ENCODE peak calls at places on chromosomes 11 and 22, in nine cellular contexts. One of them, this sample, is unnamed.

GRCh38 chr11:15629690-15630321 is 515.1 kb downstream of the INSC start:
- DNase-seq in lower lobe of right lung: peak; percentile 55
- DNase-seq in heart right ventricle: no peak
- DNase-seq in transverse colon: peak; percentile 62
- DNase-seq in neural progenitor cell: peak; percentile 68
- DNase-seq in thoracic aorta: no peak
- DNase-seq in CD8-positive, alpha-beta memory T cell: no peak
- DNase-seq in mesenchymal stem cell: no peak
- DNase-seq in SJCRH30: peak; percentile 37
- DNase-seq in this sample: no peak

GRCh38 chr22:50250555-50251471 is at the start of gene HDAC10:
- DNase-seq in lower lobe of right lung: peak; percentile 92
- DNase-seq in heart right ventricle: peak; percentile 85
- DNase-seq in transverse colon: peak; percentile 91
- DNase-seq in neural progenitor cell: peak; percentile 95
- DNase-seq in thoracic aorta: no peak
- DNase-seq in CD8-positive, alpha-beta memory T cell: peak; percentile 75
- DNase-seq in mesenchymal stem cell: peak; percentile 85
- DNase-seq in SJCRH30: peak; percentile 90
- DNase-seq in this sample: peak; percentile 87

GRCh38 chr11:13480198-13480597 is 15.6 kb downstream of the PTH start:
- DNase-seq in lower lobe of right lung: no peak
- DNase-seq in heart right ventricle: no peak
- DNase-seq in transverse colon: no peak
- DNase-seq in neural progenitor cell: no peak
- DNase-seq in thoracic aorta: no peak
- DNase-seq in CD8-positive, alpha-beta memory T cell: no peak
- DNase-seq in mesenchymal stem cell: no peak
- DNase-seq in SJCRH30: no peak
- DNase-seq in this sample: no peak

GRCh38 chr11:14376920-14377319 is 17.9 kb upstream of the RRAS2 start:
- DNase-seq in lower lobe of right lung: no peak
- DNase-seq in heart right ventricle: no peak
- DNase-seq in transverse colon: no peak
- DNase-seq in neural progenitor cell: no peak
- DNase-seq in thoracic aorta: no peak
- DNase-seq in CD8-positive, alpha-beta memory T cell: no peak
- DNase-seq in mesenchymal stem cell: no peak
- DNase-seq in SJCRH30: no peak
- DNase-seq in this sample: no peak

GRCh38 chr11:35146074-35146521 is 7.1 kb downstream of the CD44 start:
- DNase-seq in lower lobe of right lung: no peak
- DNase-seq in heart right ventricle: no peak
- DNase-seq in transverse colon: peak; percentile 50
- DNase-seq in neural progenitor cell: no peak
- DNase-seq in thoracic aorta: no peak
- DNase-seq in CD8-positive, alpha-beta memory T cell: no peak
- DNase-seq in mesenchymal stem cell: peak; percentile 5
- DNase-seq in SJCRH30: no peak
- DNase-seq in this sample: no peak

GRCh38 chr11:73429121-73429740 is 53.0 kb downstream of the RELT start:
- DNase-seq in lower lobe of right lung: no peak
- DNase-seq in heart right ventricle: no peak
- DNase-seq in transverse colon: no peak
- DNase-seq in neural progenitor cell: no peak
- DNase-seq in thoracic aorta: no peak
- DNase-seq in CD8-positive, alpha-beta memory T cell: no peak
- DNase-seq in mesenchymal stem cell: peak; percentile 13
- DNase-seq in SJCRH30: no peak
- DNase-seq in this sample: no peak

GRCh38 chr22:29060251-29060650 is 1.4 kb downstream of the C22orf31 start:
- DNase-seq in lower lobe of right lung: no peak
- DNase-seq in heart right ventricle: no peak
- DNase-seq in transverse colon: no peak
- DNase-seq in neural progenitor cell: no peak
- DNase-seq in thoracic aorta: no peak
- DNase-seq in CD8-positive, alpha-beta memory T cell: no peak
- DNase-seq in mesenchymal stem cell: no peak
- DNase-seq in SJCRH30: no peak
- DNase-seq in this sample: no peak

GRCh38 chr11:32436751-32437405 is 1.5 kb upstream of the WT1 start:
- DNase-seq in lower lobe of right lung: no peak
- DNase-seq in heart right ventricle: no peak
- DNase-seq in transverse colon: no peak
- DNase-seq in neural progenitor cell: peak; percentile 52
- DNase-seq in thoracic aorta: no peak
- DNase-seq in CD8-positive, alpha-beta memory T cell: no peak
- DNase-seq in mesenchymal stem cell: no peak
- DNase-seq in SJCRH30: no peak
- DNase-seq in this sample: no peak

GRCh38 chr11:24163146-24163545 is 333.7 kb upstream of the LUZP2 start:
- DNase-seq in lower lobe of right lung: no peak
- DNase-seq in heart right ventricle: no peak
- DNase-seq in transverse colon: no peak
- DNase-seq in neural progenitor cell: no peak
- DNase-seq in thoracic aorta: no peak
- DNase-seq in CD8-positive, alpha-beta memory T cell: no peak
- DNase-seq in mesenchymal stem cell: peak; percentile 70
- DNase-seq in SJCRH30: no peak
- DNase-seq in this sample: no peak

GRCh38 chr11:133639408-133639807 is 107.1 kb upstream of the OPCML start:
- DNase-seq in lower lobe of right lung: no peak
- DNase-seq in heart right ventricle: no peak
- DNase-seq in transverse colon: no peak
- DNase-seq in neural progenitor cell: no peak
- DNase-seq in thoracic aorta: no peak
- DNase-seq in CD8-positive, alpha-beta memory T cell: no peak
- DNase-seq in mesenchymal stem cell: no peak
- DNase-seq in SJCRH30: no peak
- DNase-seq in this sample: no peak

GRCh38 chr11:67466962-67467771 is 1.9 kb downstream of the TMEM134 start:
- DNase-seq in lower lobe of right lung: no peak
- DNase-seq in heart right ventricle: no peak
- DNase-seq in transverse colon: no peak
- DNase-seq in neural progenitor cell: no peak
- DNase-seq in thoracic aorta: no peak
- DNase-seq in CD8-positive, alpha-beta memory T cell: no peak
- DNase-seq in mesenchymal stem cell: no peak
- DNase-seq in SJCRH30: no peak
- DNase-seq in this sample: no peak
- H3K4me3 ChIP-seq in lower lobe of right lung: peak overlapping the region; percentile 78
- H3K4me3 ChIP-seq in heart right ventricle: no peak overlapping the region
- H3K4me3 ChIP-seq in transverse colon: no peak overlapping the region
- H3K4me3 ChIP-seq in neural progenitor cell: no peak overlapping the region
- H3K4me3 ChIP-seq in thoracic aorta: no peak overlapping the region
- H3K4me3 ChIP-seq in CD8-positive, alpha-beta memory T cell: no peak overlapping the region
- H3K4me3 ChIP-seq in mesenchymal stem cell: peak overlapping the region; percentile 84
- H3K4me3 ChIP-seq in SJCRH30: no peak overlapping the region
- H3K4me3 ChIP-seq in this sample: no peak overlapping the region

DNA sequence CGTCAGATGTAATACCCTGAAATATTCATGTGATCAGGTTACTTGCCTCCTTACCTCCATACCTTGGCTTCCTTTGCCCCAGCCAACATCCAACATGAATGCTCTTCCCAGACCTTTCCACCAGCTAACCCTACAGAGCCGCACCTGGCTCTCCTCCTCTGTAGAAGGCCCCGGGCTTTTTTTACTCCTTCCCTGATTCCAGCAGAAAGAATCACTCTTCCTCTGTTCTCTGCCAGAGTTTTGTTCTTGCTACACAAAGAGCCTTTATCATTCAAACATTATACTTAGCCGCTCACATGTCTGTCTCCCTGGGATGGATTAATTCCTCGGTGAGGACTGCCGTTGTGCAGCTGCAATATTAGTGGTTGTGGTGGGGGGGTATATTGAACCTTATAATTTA is 116.8 kb upstream of the GRAMD1B start:
- DNase-seq in lower lobe of right lung: no peak
- DNase-seq in heart right ventricle: no peak
- DNase-seq in transverse colon: no peak
- DNase-seq in neural progenitor cell: peak; percentile 44
- DNase-seq in thoracic aorta: no peak
- DNase-seq in CD8-positive, alpha-beta memory T cell: no peak
- DNase-seq in mesenchymal stem cell: no peak
- DNase-seq in SJCRH30: no peak
- DNase-seq in this sample: no peak
- H3K27ac ChIP-seq in lower lobe of right lung: no peak overlapping the region
- H3K27ac ChIP-seq in heart right ventricle: no peak overlapping the region
- H3K27ac ChIP-seq in transverse colon: no peak overlapping the region
- H3K27ac ChIP-seq in neural progenitor cell: no peak overlapping the region
- H3K27ac ChIP-seq in thoracic aorta: no peak overlapping the region
- H3K27ac ChIP-seq in CD8-positive, alpha-beta memory T cell: no peak overlapping the region
- H3K27ac ChIP-seq in mesenchymal stem cell: no peak overlapping the region
- H3K27ac ChIP-seq in SJCRH30: no peak overlapping the region
- H3K27ac ChIP-seq in this sample: no peak overlapping the region

DNA sequence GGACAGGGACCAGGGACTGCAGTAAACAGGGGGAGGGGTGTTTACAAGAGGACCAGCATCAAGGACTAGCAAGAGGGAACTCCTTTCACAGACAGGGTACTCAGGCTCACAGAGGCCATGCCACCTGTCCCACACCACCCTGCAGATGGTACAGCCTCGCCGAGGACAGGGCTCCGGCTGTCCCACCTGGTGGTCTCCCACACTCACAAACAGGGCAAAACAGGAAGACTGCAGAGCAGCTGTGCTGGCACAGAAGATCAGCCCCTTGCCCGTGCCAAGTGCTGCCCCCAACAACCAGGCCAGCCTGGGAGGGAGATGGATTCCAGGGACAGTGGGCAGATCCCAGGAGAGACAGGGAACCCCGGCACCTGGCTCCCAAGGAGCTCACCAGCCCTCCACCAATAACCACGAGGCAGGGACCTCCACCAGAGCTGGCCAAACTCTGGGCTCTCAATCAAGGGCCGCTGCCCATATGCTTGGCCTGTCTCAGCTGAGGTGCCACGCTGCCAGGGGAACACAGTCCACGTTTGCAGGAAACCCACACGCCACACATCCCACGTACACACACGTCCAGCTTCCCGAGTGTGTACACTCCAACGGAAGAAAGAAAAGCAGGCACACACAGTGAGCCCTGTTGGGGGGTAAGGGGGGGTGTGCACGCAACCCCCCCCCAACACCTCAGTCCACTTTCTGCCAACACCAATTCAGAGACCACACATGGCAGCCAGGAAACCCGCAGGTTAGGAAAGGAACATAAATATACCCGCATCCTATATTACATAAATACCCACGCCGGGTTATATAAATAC is 2.0 kb downstream of the CSNK1E start:
- DNase-seq in lower lobe of right lung: no peak
- DNase-seq in heart right ventricle: peak; percentile 41
- DNase-seq in transverse colon: peak; percentile 41
- DNase-seq in neural progenitor cell: peak; percentile 26
- DNase-seq in thoracic aorta: no peak
- DNase-seq in CD8-positive, alpha-beta memory T cell: peak; percentile 35
- DNase-seq in mesenchymal stem cell: peak; percentile 45
- DNase-seq in SJCRH30: no peak
- DNase-seq in this sample: no peak
- H3K4me1 ChIP-seq in lower lobe of right lung: peaks cover 71% of the 10 kb centered on the region
- H3K4me1 ChIP-seq in heart right ventricle: peaks cover 70% of the 10 kb centered on the region
- H3K4me1 ChIP-seq in transverse colon: peaks cover 76% of the 10 kb centered on the region
- H3K4me1 ChIP-seq in neural progenitor cell: peaks cover 43% of the 10 kb centered on the region
- H3K4me1 ChIP-seq in thoracic aorta: peaks cover 43% of the 10 kb centered on the region
- H3K4me1 ChIP-seq in CD8-positive, alpha-beta memory T cell: peaks cover 47% of the 10 kb centered on the region
- H3K4me1 ChIP-seq in mesenchymal stem cell: peaks cover 58% of the 10 kb centered on the region
- H3K4me1 ChIP-seq in SJCRH30: peaks cover 27% of the 10 kb centered on the region
- H3K4me1 ChIP-seq in this sample: peaks cover 45% of the 10 kb centered on the region

DNA sequence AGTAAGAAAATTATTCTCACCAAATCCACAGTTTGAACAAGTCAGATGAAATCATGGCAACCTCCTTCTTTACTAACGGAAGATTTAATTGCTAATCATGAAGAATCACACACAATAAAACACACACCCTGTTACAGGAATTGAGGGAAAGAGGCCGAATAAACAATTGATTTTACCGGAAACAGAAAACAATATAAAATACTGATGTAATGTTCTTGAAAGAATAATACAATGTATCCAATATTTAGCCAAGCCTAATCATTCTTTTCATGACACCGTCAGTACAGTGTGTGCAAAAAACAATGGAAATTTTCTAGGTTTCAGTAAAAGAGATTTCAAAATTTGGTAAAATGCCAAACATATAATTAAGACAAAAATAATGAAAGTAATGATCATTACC is 23.4 kb downstream of the ASRGL1 start:
- DNase-seq in lower lobe of right lung: no peak
- DNase-seq in heart right ventricle: no peak
- DNase-seq in transverse colon: no peak
- DNase-seq in neural progenitor cell: no peak
- DNase-seq in thoracic aorta: no peak
- DNase-seq in CD8-positive, alpha-beta memory T cell: no peak
- DNase-seq in mesenchymal stem cell: no peak
- DNase-seq in SJCRH30: no peak
- DNase-seq in this sample: no peak
- H3K4me3 ChIP-seq in lower lobe of right lung: no peak overlapping the region
- H3K4me3 ChIP-seq in heart right ventricle: peak overlapping the region; percentile 27
- H3K4me3 ChIP-seq in transverse colon: no peak overlapping the region
- H3K4me3 ChIP-seq in neural progenitor cell: no peak overlapping the region
- H3K4me3 ChIP-seq in thoracic aorta: no peak overlapping the region
- H3K4me3 ChIP-seq in CD8-positive, alpha-beta memory T cell: no peak overlapping the region
- H3K4me3 ChIP-seq in mesenchymal stem cell: no peak overlapping the region
- H3K4me3 ChIP-seq in SJCRH30: no peak overlapping the region
- H3K4me3 ChIP-seq in this sample: no peak overlapping the region

GRCh38 chr22:22693531-22693884 is 49.1 kb downstream of the GGTLC2 start:
- DNase-seq in lower lobe of right lung: no peak
- DNase-seq in heart right ventricle: no peak
- DNase-seq in transverse colon: no peak
- DNase-seq in neural progenitor cell: no peak
- DNase-seq in thoracic aorta: no peak
- DNase-seq in CD8-positive, alpha-beta memory T cell: no peak
- DNase-seq in mesenchymal stem cell: no peak
- DNase-seq in SJCRH30: no peak
- DNase-seq in this sample: no peak
- H3K27ac ChIP-seq in lower lobe of right lung: no peak overlapping the region
- H3K27ac ChIP-seq in heart right ventricle: no peak overlapping the region
- H3K27ac ChIP-seq in transverse colon: no peak overlapping the region
- H3K27ac ChIP-seq in neural progenitor cell: no peak overlapping the region
- H3K27ac ChIP-seq in thoracic aorta: no peak overlapping the region
- H3K27ac ChIP-seq in CD8-positive, alpha-beta memory T cell: no peak overlapping the region
- H3K27ac ChIP-seq in mesenchymal stem cell: peak overlapping the region; percentile 1
- H3K27ac ChIP-seq in SJCRH30: no peak overlapping the region
- H3K27ac ChIP-seq in this sample: no peak overlapping the region

GRCh38 chr11:85874265-85874664 is 19.1 kb downstream of the CCDC83 start:
- DNase-seq in lower lobe of right lung: no peak
- DNase-seq in heart right ventricle: no peak
- DNase-seq in transverse colon: no peak
- DNase-seq in neural progenitor cell: no peak
- DNase-seq in thoracic aorta: no peak
- DNase-seq in CD8-positive, alpha-beta memory T cell: no peak
- DNase-seq in mesenchymal stem cell: peak; percentile 11
- DNase-seq in SJCRH30: no peak
- DNase-seq in this sample: no peak
- H3K4me1 ChIP-seq in lower lobe of right lung: no peaks in the 10 kb centered on the region
- H3K4me1 ChIP-seq in heart right ventricle: no peaks in the 10 kb centered on the region
- H3K4me1 ChIP-seq in transverse colon: no peaks in the 10 kb centered on the region
- H3K4me1 ChIP-seq in neural progenitor cell: no peaks in the 10 kb centered on the region
- H3K4me1 ChIP-seq in thoracic aorta: no peaks in the 10 kb centered on the region
- H3K4me1 ChIP-seq in CD8-positive, alpha-beta memory T cell: no peaks in the 10 kb centered on the region
- H3K4me1 ChIP-seq in mesenchymal stem cell: peaks cover 2% of the 10 kb centered on the region
- H3K4me1 ChIP-seq in SJCRH30: peaks cover 2% of the 10 kb centered on the region
- H3K4me1 ChIP-seq in this sample: no peaks in the 10 kb centered on the region

This sample was measured in psoas muscle.